ENCODE peak calls at places on chromosome 6, in eight cellular contexts. U is ascending aorta, Y is neural progenitor cell, J is colonic mucosa, K is tibial artery, S is stomach, N is heart right ventricle, Q is fibroblast of lung. V is an unnamed sample.

GRCh38 chr6:149884215-149884614 is 13.7 kb downstream of the RAET1E start:
- DNase-seq in U (no peak), Y (peak; percentile 29), J (no peak), K (no peak), S (peak; percentile 55), N (no peak), Q (peak; percentile 50), V (no peak)

GRCh38 chr6:28943557-28944411 is 20.0 kb upstream of the TRIM27 start:
- DNase-seq in U (no peak), Y (peak; percentile 91), J (peak; percentile 86), K (peak; percentile 59), S (peak; percentile 71), N (peak; percentile 61), Q (peak; percentile 79), V (peak; percentile 77)

GRCh38 chr6:7821426-7821825 is 89.2 kb downstream of the TXNDC5 start:
- DNase-seq in U (no peak), Y (no peak), J (no peak), K (no peak), S (no peak), N (no peak), Q (peak; percentile 3), V (no peak)

GRCh38 chr6:112396221-112396620 is 49.1 kb downstream of the RFPL4B start:
- DNase-seq in U (no peak), Y (no peak), J (no peak), K (no peak), S (no peak), N (no peak), Q (no peak), V (no peak)

GRCh38 chr6:5119090-5119951 is 34.2 kb downstream of the PPP1R3G start:
- DNase-seq in U (no peak), Y (no peak), J (no peak), K (no peak), S (no peak), N (no peak), Q (no peak), V (no peak)

GRCh38 chr6:46296586-46296985 is 125.8 kb upstream of the ENPP5 start:
- DNase-seq in U (no peak), Y (no peak), J (no peak), K (no peak), S (no peak), N (no peak), Q (no peak), V (no peak)

GRCh38 chr6:112773217-112773616 is 426.1 kb downstream of the RFPL4B start:
- DNase-seq in U (no peak), Y (no peak), J (no peak), K (no peak), S (no peak), N (no peak), Q (no peak), V (no peak)

GRCh38 chr6:34919651-34920050 is 30.6 kb downstream of the ANKS1A start:
- DNase-seq in U (no peak), Y (no peak), J (no peak), K (no peak), S (no peak), N (no peak), Q (no peak), V (no peak)

GRCh38 chr6:113995632-113996031 is 24.7 kb upstream of the HDAC2 start:
- DNase-seq in U (peak; percentile 11), Y (peak; percentile 9), J (peak; percentile 48), K (no peak), S (no peak), N (peak; percentile 26), Q (peak; percentile 95), V (peak; percentile 27)

GRCh38 chr6:27542485-27542884 is 69.6 kb upstream of the ZNF184 start:
- DNase-seq in U (no peak), Y (no peak), J (no peak), K (no peak), S (no peak), N (no peak), Q (no peak), V (no peak)

GRCh38 chr6:167676666-167677421 is 149.9 kb upstream of the AFDN start:
- DNase-seq in U (no peak), Y (peak; percentile 71), J (peak; percentile 75), K (no peak), S (no peak), N (no peak), Q (no peak), V (peak; percentile 56)

GRCh38 chr6:22062807-22063408 is 233.9 kb downstream of the PRL start:
- DNase-seq in U (no peak), Y (no peak), J (no peak), K (no peak), S (no peak), N (no peak), Q (no peak), V (no peak)

GRCh38 chr6:166343157-166343502 is 785 bp upstream of the SFT2D1 start:
- DNase-seq in U (no peak), Y (no peak), J (no peak), K (no peak), S (no peak), N (no peak), Q (no peak), V (no peak)

GRCh38 chr6:35401514-35401913 is 50.6 kb upstream of the FANCE start:
- DNase-seq in U (no peak), Y (no peak), J (no peak), K (no peak), S (peak; percentile 89), N (no peak), Q (no peak), V (no peak)

GRCh38 chr6:151043944-151044343 is 178.4 kb downstream of the MTHFD1L start:
- DNase-seq in U (no peak), Y (no peak), J (no peak), K (no peak), S (no peak), N (no peak), Q (no peak), V (no peak)

GRCh38 chr6:128271527-128271926 is 248.9 kb downstream of the PTPRK start:
- DNase-seq in U (no peak), Y (no peak), J (no peak), K (no peak), S (no peak), N (no peak), Q (peak; percentile 48), V (no peak)

GRCh38 chr6:13420269-13420668 is 67.1 kb downstream of the GFOD1 start:
- DNase-seq in U (no peak), Y (no peak), J (no peak), K (no peak), S (no peak), N (no peak), Q (no peak), V (no peak)

GRCh38 chr6:13419826-13420225 is 67.6 kb downstream of the GFOD1 start:
- DNase-seq in U (no peak), Y (no peak), J (no peak), K (no peak), S (no peak), N (no peak), Q (no peak), V (no peak)

GRCh38 chr6:13423292-13423691 is 64.1 kb downstream of the GFOD1 start:
- DNase-seq in U (no peak), Y (no peak), J (no peak), K (no peak), S (no peak), N (no peak), Q (no peak), V (no peak)

GRCh38 chr6:13422601-13423247 is 64.7 kb downstream of the GFOD1 start:
- DNase-seq in U (no peak), Y (peak; percentile 87), J (no peak), K (no peak), S (no peak), N (no peak), Q (no peak), V (no peak)

DNA sequence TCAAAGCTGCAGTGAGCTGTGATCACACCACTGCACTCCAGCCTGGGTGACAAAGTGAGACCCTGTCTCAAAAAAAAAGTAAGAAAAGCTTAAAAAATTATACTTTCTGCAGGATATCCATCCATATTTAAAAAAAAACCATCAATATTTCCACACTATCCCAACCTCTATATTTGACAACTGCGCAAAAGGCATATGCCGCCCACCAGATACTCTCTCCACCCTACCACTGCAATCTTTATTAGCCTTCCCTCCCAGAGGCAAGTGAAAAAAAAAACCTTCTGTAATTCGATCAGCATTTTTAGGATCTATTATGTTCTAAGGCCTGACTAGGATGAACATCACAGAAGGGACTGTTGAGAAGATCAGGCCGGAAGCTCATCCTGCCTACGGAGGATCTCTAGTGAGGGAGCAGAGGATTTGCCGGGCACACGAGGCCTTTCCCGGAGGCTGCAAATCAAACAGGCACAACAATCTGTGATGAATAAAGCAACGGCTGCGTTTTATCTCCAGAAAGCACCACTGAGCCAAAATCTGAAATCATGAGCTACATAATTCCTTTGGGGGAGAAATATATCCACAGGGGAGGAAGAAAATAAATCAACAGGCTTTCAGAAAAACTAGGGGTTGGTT is 65.9 kb downstream of the GFOD1 start:
- DNase-seq in U (no peak), Y (no peak), J (no peak), K (no peak), S (no peak), N (no peak), Q (no peak), V (no peak)
- H3K27ac ChIP-seq in U (peak overlapping the region; percentile 53), Y (peak overlapping the region; percentile 88), J (peak overlapping the region; percentile 22), K (peak overlapping the region; percentile 95), S (no peak overlapping the region), N (peak overlapping the region; percentile 76), Q (no peak overlapping the region), V (peak overlapping the region; percentile 58)

GRCh38 chr6:15501806-15502450 is 160.9 kb downstream of the DTNBP1 start:
- DNase-seq in U (no peak), Y (no peak), J (no peak), K (no peak), S (no peak), N (peak; percentile 56), Q (peak; percentile 86), V (peak; percentile 18)
- H3K36me3 ChIP-seq in U (peaks cover 7% of the 10 kb centered on the region), Y (no peaks in the 10 kb centered on the region), J (no peaks in the 10 kb centered on the region), K (peaks cover 6% of the 10 kb centered on the region), S (peaks cover 10% of the 10 kb centered on the region), N (peaks cover 1% of the 10 kb centered on the region), Q (peaks cover under 1% of the 10 kb centered on the region), V (no peaks in the 10 kb centered on the region)

DNA sequence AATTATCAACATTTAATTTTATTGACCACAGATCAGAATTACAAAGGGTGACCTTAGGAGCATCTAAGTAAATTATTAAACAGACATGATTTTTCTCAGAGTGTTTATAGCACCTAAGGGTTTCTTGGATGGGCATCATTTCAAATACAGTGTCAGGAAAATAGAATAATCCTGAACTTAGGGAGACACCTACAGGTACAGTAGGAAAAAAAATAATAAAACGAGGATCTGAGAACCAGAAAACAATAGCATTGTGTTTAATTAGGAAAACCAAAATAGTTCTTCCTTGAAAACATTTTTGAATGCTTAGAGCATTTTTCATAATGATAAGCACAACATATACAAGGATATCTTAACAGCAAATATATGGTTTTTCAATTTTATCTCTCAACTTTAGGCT is 39.2 kb downstream of the MMUT start:
- DNase-seq in U (no peak), Y (no peak), J (no peak), K (no peak), S (no peak), N (no peak), Q (peak; percentile 24), V (no peak)
- TF ChIP-seq CTCF in U (no peak), Y (peak; percentile 31), J (no peak), K (no peak), S (no peak), N (no peak), Q (no peak), V (no peak)

DNA sequence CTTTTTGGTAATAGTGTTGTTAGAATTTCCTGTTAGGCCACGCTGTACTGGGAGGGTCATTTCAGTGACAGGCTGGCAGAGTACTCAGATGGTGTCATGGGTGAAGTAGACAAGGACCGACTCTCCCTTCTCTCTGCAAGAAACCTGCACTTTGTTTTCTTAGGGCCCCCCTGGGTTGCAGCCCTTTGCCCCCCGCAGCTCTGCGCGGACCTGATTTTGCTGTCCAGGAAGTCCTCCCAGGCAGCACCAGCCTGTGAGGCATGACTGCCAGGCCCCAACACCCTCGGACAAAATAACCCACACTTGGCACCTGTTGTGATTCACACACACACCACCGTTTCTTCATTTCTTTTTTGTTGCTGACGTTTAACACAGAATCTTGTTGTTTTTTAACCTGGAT is 21.8 kb upstream of the CLDN20 start:
- DNase-seq in U (no peak), Y (no peak), J (no peak), K (no peak), S (no peak), N (no peak), Q (no peak), V (no peak)
- H3K27ac ChIP-seq in U (no peak overlapping the region), Y (no peak overlapping the region), J (no peak overlapping the region), K (no peak overlapping the region), S (no peak overlapping the region), N (no peak overlapping the region), Q (no peak overlapping the region), V (no peak overlapping the region)

V was measured in transverse colon.